ENCODE peak calls at places on chromosomes 11 and 22, in four cellular contexts. U is lower lobe of right lung, O is fibroblast of the aortic adventitia, W is Caco-2. F is an unnamed sample.

GRCh38 chr11:102604875-102605274 is 20.3 kb downstream of the MMP20 start:
- DNase-seq in U (no peak), O (no peak), W (peak), F (no peak)

GRCh38 chr11:46948378-46949131 is 12.0 kb downstream of the CSTPP1 start:
- DNase-seq in U (no peak), O (peak), W (no peak), F (no peak)

GRCh38 chr11:35015621-35016387 is 99.4 kb downstream of the PDHX start:
- DNase-seq in U (no peak), O (no peak), W (no peak), F (no peak)

GRCh38 chr22:26564181-26564580 is 25.8 kb downstream of the TPST2 start:
- DNase-seq in U (no peak), O (no peak), W (no peak), F (no peak)

GRCh38 chr11:44327730-44328691 is 18.1 kb upstream of the ALX4 start:
- DNase-seq in U (no peak), O (no peak), W (no peak), F (no peak)

GRCh38 chr11:33936745-33937612 is 45.1 kb upstream of the LMO2 start:
- DNase-seq in U (no peak), O (peak), W (peak), F (no peak)

GRCh38 chr11:26953770-26954392 is 40.0 kb upstream of the FIBIN start:
- DNase-seq in U (no peak), O (peak), W (no peak), F (no peak)

GRCh38 chr11:73227571-73228211 is 9.6 kb downstream of the P2RY2 start:
- DNase-seq in U (peak), O (no peak), W (peak), F (no peak)

GRCh38 chr11:71548716-71549151 is 514 bp downstream of the KRTAP5-9 start:
- DNase-seq in U (no peak), O (no peak), W (no peak), F (no peak)

GRCh38 chr11:111911563-111912401 is at the start of gene CRYAB:
- DNase-seq in U (peak), O (peak), W (no peak), F (no peak)

GRCh38 chr22:19717691-19718254 is 3.5 kb downstream of the SEPTIN5 start:
- DNase-seq in U (peak), O (peak), W (peak), F (no peak)

GRCh38 chr11:8833568-8834275 is 77.3 kb upstream of the AKIP1 start:
- DNase-seq in U (no peak), O (no peak), W (no peak), F (no peak)

GRCh38 chr11:68412593-68413475 is 47.7 kb upstream of the PPP6R3 start:
- DNase-seq in U (peak), O (peak), W (no peak), F (no peak)

GRCh38 chr11:33877029-33877428 is 14.8 kb downstream of the LMO2 start:
- DNase-seq in U (no peak), O (no peak), W (no peak), F (no peak)

GRCh38 chr11:119149371-119150275 is 771 bp downstream of the ABCG4 start:
- DNase-seq in U (no peak), O (no peak), W (no peak), F (no peak)

GRCh38 chr11:36376888-36377758 is 81.0 kb downstream of the PRR5L start:
- DNase-seq in U (peak), O (peak), W (peak), F (peak)

GRCh38 chr22:17726561-17727243 is 47.6 kb downstream of the BID start:
- DNase-seq in U (no peak), O (no peak), W (no peak), F (no peak)

GRCh38 chr11:63599211-63600122 is 14.8 kb downstream of the PLAAT3 start:
- DNase-seq in U (no peak), O (peak), W (no peak), F (no peak)

GRCh38 chr22:19440411-19441195 is 6.9 kb downstream of the C22orf39 start:
- DNase-seq in U (no peak), O (no peak), W (no peak), F (no peak)

GRCh38 chr11:107928767-107929507 is 689 bp downstream of the RAB39A start:
- DNase-seq in U (no peak), O (no peak), W (no peak), F (no peak)

DNA sequence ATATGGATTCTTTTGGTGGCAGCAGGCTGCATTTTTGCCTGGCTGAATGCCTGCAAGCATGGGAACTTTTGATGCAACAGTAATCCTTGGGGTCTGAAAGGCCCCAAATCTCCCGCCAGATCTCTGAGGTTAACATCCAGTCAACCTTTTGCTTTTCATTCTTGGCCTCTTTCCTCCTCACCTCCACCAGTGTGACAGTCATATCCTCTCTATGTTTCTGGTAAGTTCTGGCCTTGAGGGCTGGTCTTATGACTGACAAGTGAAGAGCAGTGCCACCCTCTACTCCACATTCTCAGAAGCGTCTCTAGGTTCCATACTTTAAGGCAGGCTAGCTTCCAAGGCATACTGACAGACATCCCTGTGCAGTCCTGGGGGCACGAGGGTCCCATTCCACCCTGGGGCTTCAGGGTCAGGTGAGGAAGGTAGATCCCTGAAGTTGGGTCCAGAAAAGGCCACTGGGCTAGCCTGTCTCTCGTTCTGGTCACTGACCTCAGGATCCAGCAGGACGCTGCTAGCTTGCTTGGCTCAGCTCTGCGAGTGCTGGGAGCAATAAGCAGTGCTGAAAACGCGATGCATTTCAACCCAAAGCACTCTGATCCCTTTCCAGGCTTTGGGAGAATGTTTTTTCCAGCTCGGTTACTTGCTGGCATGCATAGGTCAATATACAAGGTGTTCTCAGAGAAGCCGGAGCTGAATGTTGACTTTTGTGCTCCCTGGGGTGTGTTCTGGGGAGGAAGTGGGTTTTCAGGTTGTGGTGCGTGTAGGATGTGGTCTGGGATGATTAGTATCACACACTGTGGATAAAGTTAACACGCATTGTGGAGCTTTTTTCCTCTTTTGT is 75.2 kb downstream of the PTPRJ start:
- DNase-seq in U (no peak), O (peak), W (no peak), F (no peak)
- H3K4me3 ChIP-seq in U (no peak), O (no peak), W (no peak), F (no peak)

GRCh38 chr11:75665126-75665525 is 3.7 kb downstream of the MAP6 start:
- DNase-seq in U (no peak), O (no peak), W (no peak), F (no peak)
- H3K4me3 ChIP-seq in U (no peak), O (no peak), W (no peak), F (no peak)

GRCh38 chr22:29903371-29903770 is 20.4 kb downstream of the MTMR3 start:
- DNase-seq in U (no peak), O (no peak), W (no peak), F (no peak)
- H3K4me3 ChIP-seq in U (no peak), O (no peak), W (no peak), F (no peak)

GRCh38 chr11:130162733-130163132 is 3.2 kb downstream of the ST14 start:
- DNase-seq in U (no peak), O (no peak), W (no peak), F (no peak)
- H3K4me3 ChIP-seq in U (no peak), O (no peak), W (no peak), F (no peak)

DNA sequence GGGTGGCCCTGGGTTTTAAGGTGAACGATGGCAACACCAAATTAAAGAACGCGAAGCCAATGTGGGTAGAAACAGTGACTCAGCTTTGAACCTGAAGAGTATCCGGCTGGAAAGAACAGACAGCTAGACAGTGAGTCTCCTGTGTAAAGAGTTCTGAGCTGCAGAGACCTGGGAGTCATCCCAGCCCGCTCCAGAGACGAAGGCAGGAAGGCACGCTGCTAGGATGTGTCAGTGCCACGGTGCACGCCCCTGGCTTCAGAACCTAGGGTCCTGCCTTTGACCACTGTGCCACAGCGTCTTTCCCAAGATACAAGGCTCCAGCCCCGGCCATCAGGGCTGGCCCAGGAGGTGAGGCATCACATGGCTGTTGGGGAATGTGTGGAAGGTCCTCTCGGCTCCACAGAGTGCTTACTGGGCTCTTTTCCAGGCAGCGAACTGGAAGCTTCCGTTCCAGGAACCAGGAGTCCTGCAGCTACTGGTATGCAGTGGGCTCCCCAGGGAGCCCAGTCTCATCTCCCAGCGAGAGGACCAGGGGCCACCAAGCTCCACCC is 29.9 kb downstream of the LRFN4 start:
- DNase-seq in U (no peak), O (peak), W (no peak), F (no peak)
- H3K4me3 ChIP-seq in U (no peak), O (no peak), W (no peak), F (no peak)

DNA sequence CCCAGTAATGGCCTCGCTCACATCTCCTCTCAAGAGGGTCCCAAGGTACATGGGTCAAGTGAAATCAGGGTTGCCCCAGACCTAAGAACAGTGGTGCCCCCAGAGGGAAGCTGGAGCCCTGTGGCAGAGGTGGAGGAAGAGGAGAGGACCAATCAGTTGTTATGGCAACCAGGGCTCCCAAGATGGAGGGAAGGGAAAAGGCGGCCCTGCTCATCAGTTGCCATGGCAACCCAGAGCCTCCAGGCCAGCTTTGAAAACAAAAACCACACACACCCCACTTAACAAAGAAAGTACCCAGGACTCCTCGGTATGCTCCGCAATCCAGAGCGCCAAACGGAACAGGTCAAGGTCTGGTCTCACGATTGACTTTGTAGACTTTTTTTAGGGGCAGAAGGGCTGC is 53.5 kb upstream of the SLC35C1 start:
- DNase-seq in U (no peak), O (no peak), W (no peak), F (peak)
- H3K4me3 ChIP-seq in U (no peak), O (no peak), W (no peak), F (no peak)

GRCh38 chr11:69603978-69604524 is 36.9 kb upstream of the CCND1 start:
- DNase-seq in U (no peak), O (peak), W (no peak), F (no peak)
- H3K4me3 ChIP-seq in U (no peak), O (no peak), W (no peak), F (no peak)

GRCh38 chr11:66317766-66318575 is 1.1 kb upstream of the CD248 start:
- DNase-seq in U (no peak), O (peak), W (peak), F (no peak)
- H3K4me3 ChIP-seq in U (no peak), O (peak), W (no peak), F (no peak)

GRCh38 chr22:29029202-29030000 is 32.2 kb downstream of the C22orf31 start:
- DNase-seq in U (no peak), O (no peak), W (no peak), F (no peak)
- H3K4me3 ChIP-seq in U (no peak), O (no peak), W (no peak), F (no peak)

GRCh38 chr11:92793189-92793588 is 176.3 kb upstream of the MTNR1B start:
- DNase-seq in U (no peak), O (no peak), W (no peak), F (peak)
- H3K4me3 ChIP-seq in U (no peak), O (no peak), W (no peak), F (no peak)

F was measured in NT2/D1.